ENCODE peak calls at places on chromosomes 11 and 22, in ten cellular contexts. Y, J, L, A, T, S, F, Q, W and C are unnamed samples.

GRCh38 chr11:65246506-65246905 is 15.3 kb upstream of the POLA2 start:
- DNase-seq in L (no peak), Y (no peak), Q (no peak), J (no peak), F (no peak), A (no peak), T (no peak), S (no peak), W (no peak), C (no peak)

GRCh38 chr11:17986007-17986710 is 26.7 kb downstream of the SERGEF start:
- DNase-seq in L (peak), S (peak), J (peak), F (no peak), W (peak), Q (peak), T (peak), Y (peak), A (no peak), C (no peak)

GRCh38 chr11:64759722-64760719 is at the start of gene PYGM:
- DNase-seq in A (no peak), J (no peak), W (no peak), F (peak), S (peak), Q (peak), Y (peak), T (no peak), L (peak), C (no peak)

GRCh38 chr11:86117706-86118050 is 48.8 kb upstream of the PICALM start:
- DNase-seq in S (no peak), A (no peak), T (no peak), W (peak), L (no peak), Q (no peak), J (no peak), F (no peak), Y (no peak), C (no peak)

GRCh38 chr11:61687420-61687819 is 7.2 kb downstream of the DAGLA start:
- DNase-seq in W (no peak), T (no peak), F (no peak), Q (no peak), J (no peak), Y (no peak), A (no peak), S (no peak), L (no peak), C (no peak)

GRCh38 chr11:93738647-93739081 is 2.6 kb downstream of the TAF1D start:
- DNase-seq in W (peak), F (no peak), Y (no peak), Q (no peak), J (no peak), S (no peak), L (no peak), T (peak), A (no peak), C (no peak)

GRCh38 chr11:117809236-117810055 is 12.4 kb upstream of the DSCAML1 start:
- DNase-seq in A (peak), J (peak), L (peak), F (no peak), Q (peak), S (peak), T (peak), Y (peak), W (peak), C (peak)

GRCh38 chr22:22684605-22685561 is 40.5 kb downstream of the GGTLC2 start:
- DNase-seq in F (peak), J (peak), Q (no peak), W (no peak), L (no peak), S (peak), T (peak), Y (no peak), A (peak), C (peak)

GRCh38 chr11:10728779-10729472 is 22.1 kb upstream of the CTR9 start:
- DNase-seq in W (no peak), F (no peak), Y (no peak), S (peak), J (peak), T (no peak), L (no peak), Q (no peak), A (no peak), C (no peak)

GRCh38 chr22:47465222-47465621 is 702.8 kb downstream of the TBC1D22A start:
- DNase-seq in L (no peak), A (no peak), Y (no peak), W (no peak), T (no peak), S (no peak), Q (no peak), J (no peak), F (no peak), C (no peak)

GRCh38 chr11:13278620-13279486 is 1.3 kb downstream of the BMAL1 start:
- DNase-seq in Q (peak), S (no peak), Y (no peak), F (no peak), A (peak), W (no peak), T (peak), J (no peak), L (no peak), C (peak)

GRCh38 chr11:32792948-32793475 is 1.4 kb downstream of the CCDC73 start:
- DNase-seq in L (peak), S (peak), F (peak), Y (peak), T (peak), Q (peak), W (peak), J (peak), A (peak), C (peak)

GRCh38 chr11:61061081-61061826 is 41.0 kb upstream of the CD5 start:
- DNase-seq in L (no peak), W (peak), Y (no peak), A (no peak), S (peak), J (no peak), Q (no peak), T (peak), F (peak), C (peak)

GRCh38 chr22:32823024-32823730 is 21.7 kb downstream of the TIMP3 start:
- DNase-seq in J (peak), Y (no peak), L (no peak), W (peak), T (peak), S (peak), F (peak), A (peak), Q (no peak), C (peak)

GRCh38 chr11:32616903-32617302 is 33.3 kb downstream of the EIF3M start:
- DNase-seq in W (no peak), J (no peak), Q (no peak), S (no peak), L (no peak), Y (no peak), F (no peak), T (no peak), A (no peak), C (no peak)

GRCh38 chr11:75155570-75156422 is 4.9 kb downstream of the SLCO2B1 start:
- DNase-seq in W (no peak), S (no peak), T (no peak), Q (no peak), Y (no peak), A (no peak), J (no peak), L (no peak), F (no peak), C (no peak)

GRCh38 chr11:614583-615452 is 932 bp downstream of the IRF7 start:
- DNase-seq in A (peak), Q (peak), J (no peak), L (no peak), W (no peak), F (no peak), S (no peak), T (peak), Y (peak), C (no peak)

GRCh38 chr11:31240340-31240904 is 129.1 kb downstream of the DCDC1 start:
- DNase-seq in Y (no peak), A (no peak), Q (no peak), W (peak), L (no peak), T (peak), J (peak), F (no peak), S (peak), C (peak)
- TF ChIP-seq CTCF in Y (no peak), A (peak), Q (peak), W (peak), L (peak), T (peak), J (peak), F (peak), S (peak), C (peak)

DNA sequence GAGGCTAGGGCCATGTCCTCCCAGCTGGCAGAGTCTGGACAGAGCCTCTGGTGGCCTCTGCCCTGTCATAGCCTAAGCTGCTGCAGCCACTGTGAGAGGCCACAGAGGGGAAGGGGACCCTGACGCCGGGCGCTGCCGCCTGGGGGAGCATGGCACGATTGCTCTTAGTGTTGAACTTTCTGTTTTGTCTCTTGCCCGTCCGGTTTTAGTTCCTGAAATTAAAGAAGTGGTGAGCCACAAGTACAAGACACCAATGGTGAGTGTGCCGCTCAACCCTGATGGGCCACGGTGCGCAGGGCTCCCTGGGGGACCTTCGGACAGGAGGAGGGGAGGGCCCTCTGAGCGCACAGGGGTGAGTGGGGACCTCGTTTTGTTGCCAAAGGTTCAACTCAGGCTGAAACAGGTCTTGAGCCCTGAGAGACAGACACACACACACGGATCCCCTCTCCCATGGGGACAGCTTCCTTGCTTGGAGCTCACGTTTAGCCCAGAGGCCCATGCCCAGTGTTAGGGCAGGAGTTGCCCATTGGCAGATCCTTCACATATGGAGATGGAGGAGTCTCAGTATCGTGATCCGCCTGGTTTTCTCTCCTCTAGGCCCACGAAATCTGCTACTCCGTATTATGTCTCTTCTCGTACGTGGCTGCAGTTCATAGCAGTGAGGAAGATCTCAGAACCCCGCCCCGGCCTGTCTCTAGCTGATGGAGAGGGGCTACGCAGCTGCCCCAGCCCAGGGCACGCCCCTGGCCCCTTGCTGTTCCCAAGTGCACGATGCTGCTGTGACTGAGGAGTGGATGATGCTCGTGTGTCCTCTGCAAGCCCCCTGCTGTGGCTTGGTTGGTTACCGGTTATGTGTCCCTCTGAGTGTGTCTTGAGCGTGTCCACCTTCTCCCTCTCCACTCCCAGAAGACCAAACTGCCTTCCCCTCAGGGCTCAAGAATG is 23.8 kb downstream of the MYBPC3 start:
- DNase-seq in J (no peak), A (no peak), Q (no peak), Y (no peak), L (no peak), F (peak), S (no peak), W (no peak), T (no peak), C (no peak)
- TF ChIP-seq CTCF in J (no peak), A (no peak), Q (no peak), Y (no peak), L (no peak), F (no peak), S (no peak), W (no peak), T (no peak), C (no peak)

GRCh38 chr11:79160786-79161403 is 279.9 kb downstream of the TENM4 start:
- DNase-seq in J (no peak), Y (no peak), A (no peak), T (peak), Q (no peak), W (no peak), L (no peak), F (no peak), S (peak), C (no peak)
- TF ChIP-seq CTCF in J (no peak), Y (no peak), A (no peak), T (peak), Q (peak), W (no peak), L (no peak), F (peak), S (peak), C (no peak)

GRCh38 chr22:27032121-27032761 is 374.9 kb downstream of the MIAT start:
- DNase-seq in A (no peak), T (peak), Q (no peak), F (no peak), S (no peak), L (no peak), Y (peak), W (no peak), J (no peak), C (no peak)
- TF ChIP-seq CTCF in A (no peak), T (no peak), Q (peak), F (no peak), S (peak), L (no peak), Y (no peak), W (peak), J (no peak), C (no peak)

GRCh38 chr11:58286249-58286648 is 18.2 kb upstream of the OR10W1 start:
- DNase-seq in F (peak), S (peak), J (peak), Q (no peak), A (peak), L (no peak), T (peak), W (peak), Y (no peak), C (peak)
- TF ChIP-seq CTCF in F (peak), S (peak), J (peak), Q (peak), A (peak), L (no peak), T (peak), W (peak), Y (no peak), C (no peak)

GRCh38 chr11:114938799-114939198 is 260.5 kb downstream of the NXPE2 start:
- DNase-seq in W (no peak), T (no peak), A (no peak), J (no peak), Q (no peak), S (no peak), Y (no peak), L (no peak), F (no peak), C (no peak)

GRCh38 chr11:114942207-114942606 is 263.9 kb downstream of the NXPE2 start:
- DNase-seq in W (no peak), F (no peak), T (no peak), Y (no peak), L (no peak), A (no peak), S (no peak), J (no peak), Q (no peak), C (no peak)
- TF ChIP-seq CTCF in W (no peak), F (no peak), T (no peak), Y (no peak), L (no peak), A (no peak), S (no peak), J (no peak), Q (no peak), C (no peak)

DNA sequence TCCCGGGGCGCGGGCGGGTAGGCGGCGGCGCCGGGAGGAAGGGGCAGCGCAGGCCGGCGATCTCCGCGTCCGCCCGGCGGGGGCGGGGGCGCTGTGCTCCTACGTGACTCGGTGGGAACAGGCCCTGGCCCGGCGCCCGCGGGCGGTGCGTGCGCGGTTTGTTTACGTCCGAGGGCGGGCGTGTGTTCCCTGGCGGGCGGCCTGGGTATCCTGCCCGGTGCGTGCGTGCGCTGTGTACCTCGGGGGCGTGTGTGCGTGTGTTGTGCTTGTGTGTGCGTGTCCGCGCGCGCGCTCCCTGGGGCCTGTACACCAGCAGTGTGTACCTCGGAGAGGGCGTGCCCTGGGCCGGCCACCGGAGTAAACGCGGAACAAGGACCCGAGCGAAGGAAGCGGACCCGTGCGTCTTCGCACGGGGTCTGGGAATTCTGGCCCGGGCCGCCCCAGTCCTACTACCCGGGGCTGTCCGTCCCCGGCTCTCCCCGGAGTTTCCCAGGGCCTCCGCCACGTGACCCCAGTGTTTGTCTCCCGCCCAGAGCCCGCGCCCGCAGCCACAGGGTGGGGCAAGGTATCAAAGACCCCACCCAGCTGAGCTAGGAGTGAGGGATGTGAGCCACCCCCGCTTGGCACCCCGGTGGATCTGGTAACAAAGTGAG is 769 bp downstream of the MAFF start:
- DNase-seq in L (peak), A (peak), W (peak), S (peak), F (peak), Y (peak), Q (peak), T (peak), J (peak), C (peak)
- TF ChIP-seq CTCF in L (no peak), A (peak), W (peak), S (no peak), F (peak), Y (peak), Q (peak), T (no peak), J (peak), C (no peak)

GRCh38 chr11:83036701-83037100 is 35.0 kb downstream of the RAB30 start:
- DNase-seq in F (no peak), S (no peak), J (no peak), T (no peak), Q (no peak), L (peak), A (no peak), Y (no peak), W (no peak), C (no peak)

GRCh38 chr11:83033367-83033766 is 38.3 kb downstream of the RAB30 start:
- DNase-seq in A (no peak), Q (no peak), Y (no peak), T (no peak), W (no peak), J (no peak), S (peak), F (no peak), L (no peak), C (no peak)

GRCh38 chr11:83034673-83035014 is 37.1 kb downstream of the RAB30 start:
- DNase-seq in A (no peak), F (no peak), S (no peak), Q (no peak), T (no peak), J (no peak), L (no peak), W (no peak), Y (no peak), C (no peak)

GRCh38 chr11:83035070-83035854 is 36.4 kb downstream of the RAB30 start:
- DNase-seq in S (peak), W (peak), Q (no peak), J (no peak), T (peak), Y (no peak), L (no peak), F (no peak), A (no peak), C (no peak)

GRCh38 chr11:83033972-83034672 is 37.6 kb downstream of the RAB30 start:
- DNase-seq in L (peak), Q (peak), A (peak), T (peak), J (peak), W (peak), Y (peak), S (peak), F (no peak), C (no peak)
- TF ChIP-seq CTCF in L (no peak), Q (no peak), A (no peak), T (no peak), J (no peak), W (no peak), Y (no peak), S (no peak), F (no peak), C (no peak)

GRCh38 chr11:68762481-68762880 is 11.2 kb upstream of the TESMIN start:
- DNase-seq in S (no peak), J (no peak), W (no peak), A (no peak), F (no peak), L (no peak), T (no peak), Y (no peak), Q (no peak), C (no peak)

GRCh38 chr11:68763181-68763721 is 11.9 kb upstream of the TESMIN start:
- DNase-seq in W (no peak), Y (no peak), T (peak), J (no peak), Q (no peak), S (no peak), A (peak), L (no peak), F (no peak), C (no peak)

GRCh38 chr11:68764746-68765145 is 13.4 kb upstream of the TESMIN start:
- DNase-seq in L (no peak), S (no peak), F (no peak), A (no peak), T (no peak), J (no peak), Y (no peak), W (no peak), Q (no peak), C (no peak)

GRCh38 chr11:68761801-68762200 is 10.5 kb upstream of the TESMIN start:
- DNase-seq in J (no peak), A (no peak), L (no peak), T (no peak), S (no peak), F (no peak), Q (no peak), Y (no peak), W (no peak), C (no peak)

GRCh38 chr11:68763926-68764657 is 12.8 kb upstream of the TESMIN start:
- DNase-seq in Y (no peak), S (no peak), J (no peak), A (no peak), W (no peak), T (no peak), L (no peak), Q (no peak), F (no peak), C (no peak)
- TF ChIP-seq CTCF in Y (no peak), S (no peak), J (no peak), A (no peak), W (peak), T (no peak), L (no peak), Q (peak), F (peak), C (no peak)